ENCODE peak calls at places on chromosome 21, in five cellular contexts. K is AG09309; P is GM13977; J is ascending aorta; O is CD4-positive, alpha-beta T cell. W is an unnamed sample.

GRCh38 chr21:16037386-16037785 is 307.6 kb downstream of the USP25 start:
- DNase-seq in K (no peak), P (no peak), J (no peak), O (no peak), W (no peak)

GRCh38 chr21:29335720-29336119 is 37.0 kb downstream of the BACH1 start:
- DNase-seq in K (no peak), P (no peak), J (no peak), O (no peak), W (no peak)

GRCh38 chr21:38766987-38767722 is 38.6 kb upstream of the ETS2 start:
- DNase-seq in K (no peak), P (peak), J (no peak), O (peak), W (no peak)

GRCh38 chr21:25733859-25734653 is 648 bp downstream of the ATP5PF start:
- DNase-seq in K (no peak), P (peak), J (no peak), O (no peak), W (no peak)

GRCh38 chr21:27168084-27168483 is 201.2 kb upstream of the ADAMTS5 start:
- DNase-seq in K (no peak), P (no peak), J (no peak), O (no peak), W (no peak)

GRCh38 chr21:45540601-45540970 is 1.7 kb downstream of the SLC19A1 start:
- DNase-seq in K (no peak), P (no peak), J (peak), O (no peak), W (peak)

GRCh38 chr21:18832950-18833349 is 429.4 kb upstream of the TMPRSS15 start:
- DNase-seq in K (no peak), P (no peak), J (no peak), O (no peak), W (no peak)

GRCh38 chr21:45550552-45551210 is 8.4 kb upstream of the SLC19A1 start:
- DNase-seq in K (no peak), P (peak), J (no peak), O (no peak), W (peak)

DNA sequence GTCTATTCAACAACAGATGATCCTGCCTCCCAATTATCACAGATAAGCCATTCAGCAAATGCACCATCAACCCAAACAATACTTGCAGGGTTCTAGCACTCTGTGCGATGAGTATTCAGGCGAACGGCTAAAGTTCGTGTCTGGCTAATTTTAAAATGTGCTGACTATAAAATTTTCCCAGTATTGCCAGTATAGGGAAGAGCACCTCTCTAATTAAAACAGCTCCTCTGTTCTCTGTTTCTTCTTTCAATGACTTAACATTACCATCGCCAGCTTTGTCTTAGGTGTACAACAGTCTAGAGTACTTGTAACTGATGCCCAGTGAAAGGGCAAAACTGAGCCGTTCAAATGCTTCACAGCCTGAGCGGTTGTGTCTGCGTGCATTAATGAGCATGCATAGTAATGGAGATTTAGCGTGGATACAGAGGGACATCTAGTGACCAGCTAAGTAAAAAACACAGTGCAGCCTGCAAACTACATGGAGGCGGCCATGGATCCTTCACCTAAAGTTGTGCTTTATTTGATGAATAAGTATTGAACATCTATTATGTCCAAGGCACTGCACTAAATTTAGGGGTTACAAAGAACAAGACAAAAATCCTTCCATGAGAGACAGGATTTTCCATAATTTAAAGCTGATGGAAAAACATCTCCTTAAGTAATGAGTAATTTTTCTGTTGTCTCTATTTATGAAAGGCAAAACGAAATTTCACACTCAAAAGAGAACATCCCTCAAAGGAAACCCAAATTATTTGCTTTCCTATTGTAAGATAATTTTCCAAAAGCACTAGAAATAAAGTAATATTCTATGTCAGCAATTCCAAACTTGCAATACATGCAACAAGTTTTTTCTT is 120.0 kb downstream of the SETD4 start:
- DNase-seq in K (peak), P (peak), J (peak), O (no peak), W (peak)
- TF ChIP-seq CTCF in K (peak), P (peak), J (peak), O (peak), W (peak)

GRCh38 chr21:30829659-30830058 is at the start of gene KRTAP7-1:
- DNase-seq in K (no peak), P (no peak), J (no peak), O (no peak), W (no peak)

DNA sequence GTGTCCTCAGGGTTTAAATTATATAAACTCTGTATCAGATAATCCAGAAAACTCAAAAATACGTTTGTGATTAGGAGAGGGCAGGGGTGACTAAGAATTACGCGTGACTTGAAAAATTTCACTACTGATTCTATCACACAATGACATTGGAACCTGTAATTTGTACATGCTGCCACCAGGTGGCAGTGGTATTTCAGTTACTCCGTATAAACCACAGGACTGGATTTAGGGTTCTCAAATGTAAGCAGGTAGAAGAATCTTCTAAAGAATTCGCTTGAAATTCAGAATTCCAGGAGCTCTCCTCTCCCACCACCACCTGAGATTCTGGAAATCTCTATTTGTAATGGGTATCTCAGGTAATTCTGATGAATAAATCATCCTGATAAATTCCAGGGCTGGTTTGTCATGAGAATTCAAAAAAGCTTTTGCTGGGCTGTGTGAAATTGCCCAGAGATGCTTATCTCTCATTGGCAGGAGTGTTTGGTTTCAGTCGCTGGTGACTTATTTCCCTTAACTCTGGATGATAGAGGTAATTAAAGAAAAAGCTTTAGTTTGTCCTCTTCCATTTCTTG is 1.7 kb upstream of the KRTAP7-1 start:
- DNase-seq in K (no peak), P (peak), J (no peak), O (no peak), W (no peak)
- TF ChIP-seq CTCF in K (no peak), P (peak), J (no peak), O (peak), W (peak)

GRCh38 chr21:31683029-31683428 is 23.5 kb downstream of the SOD1 start:
- DNase-seq in K (no peak), P (no peak), J (no peak), O (no peak), W (no peak)
- TF ChIP-seq CTCF in K (peak), P (no peak), J (no peak), O (no peak), W (no peak)

GRCh38 chr21:23578027-23578426 is 2029.3 kb downstream of the MRPL39 start:
- DNase-seq in K (no peak), P (no peak), J (no peak), O (no peak), W (no peak)

GRCh38 chr21:23579573-23579972 is 2027.7 kb downstream of the MRPL39 start:
- DNase-seq in K (no peak), P (no peak), J (no peak), O (no peak), W (no peak)

DNA sequence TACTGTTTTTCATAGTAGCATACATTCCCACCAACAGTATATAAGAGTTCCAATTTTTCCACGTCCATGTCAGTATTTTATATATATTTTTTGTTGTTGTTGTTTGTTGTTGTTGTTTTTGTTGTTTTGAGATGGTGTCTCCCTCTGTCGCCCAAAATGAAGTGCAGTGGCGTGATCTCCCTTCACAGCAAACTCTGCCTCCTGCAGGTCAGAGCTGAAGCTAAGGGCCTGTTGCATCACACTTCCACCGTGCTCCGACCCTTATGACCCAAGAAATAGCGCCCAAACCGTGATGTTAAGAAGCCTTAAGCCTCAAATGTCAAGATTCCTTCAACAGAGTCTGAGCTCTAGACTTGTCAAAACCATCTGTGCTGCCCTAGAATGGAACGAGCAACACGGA is 2032.3 kb downstream of the MRPL39 start:
- DNase-seq in K (no peak), P (no peak), J (no peak), O (no peak), W (no peak)
- TF ChIP-seq CTCF in K (no peak), P (no peak), J (no peak), O (no peak), W (no peak)

GRCh38 chr21:32562426-32562825 is 22.9 kb downstream of the TCP10L start:
- DNase-seq in K (peak), P (no peak), J (peak), O (no peak), W (no peak)
- TF ChIP-seq CTCF in K (peak), P (no peak), J (peak), O (no peak), W (no peak)

GRCh38 chr21:34073749-34074282 is 438 bp downstream of the MRPS6 start:
- DNase-seq in K (no peak), P (peak), J (peak), O (no peak), W (no peak)
- TF ChIP-seq CTCF in K (no peak), P (no peak), J (no peak), O (no peak), W (no peak)

DNA sequence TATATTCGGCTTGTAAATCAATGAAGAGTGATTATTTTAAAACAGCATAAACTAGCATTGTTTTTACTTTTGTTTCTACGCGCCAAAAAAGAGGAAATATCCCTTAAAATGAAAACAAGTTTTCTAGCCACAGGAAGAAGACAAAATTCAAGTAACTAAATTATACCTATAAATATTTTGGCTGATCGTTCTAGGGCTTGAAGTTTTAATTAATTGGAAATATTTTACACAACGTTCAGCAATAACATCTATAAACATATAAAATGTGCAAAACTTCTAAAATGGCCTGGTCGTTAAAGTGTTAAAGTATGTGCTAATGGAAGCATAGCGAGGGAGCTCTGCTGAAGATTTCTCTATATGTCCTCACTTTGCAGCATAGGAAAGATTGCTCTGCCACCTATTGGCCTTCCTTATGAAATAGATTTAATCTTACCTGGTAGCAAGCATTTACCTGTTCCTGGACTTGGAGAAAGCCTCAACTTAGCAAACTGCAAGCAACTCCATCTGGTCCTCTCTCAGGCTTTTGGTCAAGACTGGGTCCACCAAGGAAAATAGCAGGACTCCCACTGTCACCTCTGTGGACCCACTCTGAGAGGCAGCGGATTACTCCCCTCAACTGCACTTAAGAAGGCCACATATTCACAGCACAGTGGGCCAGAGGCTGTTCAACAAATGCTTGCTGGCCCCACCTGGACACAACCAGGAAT is 351.3 kb upstream of the RUNX1 start:
- DNase-seq in K (no peak), P (peak), J (no peak), O (peak), W (no peak)
- TF ChIP-seq CTCF in K (peak), P (peak), J (peak), O (peak), W (peak)